ENCODE peak calls at places on chromosomes 16 and 17, in ten cellular contexts. One of them, this sample, is unnamed.

GRCh38 chr17:71361691-71362450 is 758.9 kb upstream of the SOX9 start:
- DNase-seq in SK-MEL-5: no peak
- DNase-seq in left cardiac atrium: no peak
- DNase-seq in IMR-90: peak
- DNase-seq in effector CD4-positive, alpha-beta T cell: no peak
- DNase-seq in Right ventricle myocardium superior: no peak
- DNase-seq in substantia nigra: no peak
- DNase-seq in mucosa of descending colon: no peak
- DNase-seq in K562: no peak
- DNase-seq in stomach: no peak
- DNase-seq in this sample: no peak

GRCh38 chr16:11079657-11080187 is 135.4 kb downstream of the CLEC16A start:
- DNase-seq in mucosa of descending colon: no peak
- DNase-seq in SK-MEL-5: no peak
- DNase-seq in effector CD4-positive, alpha-beta T cell: no peak
- DNase-seq in left cardiac atrium: no peak
- DNase-seq in substantia nigra: no peak
- DNase-seq in Right ventricle myocardium superior: no peak
- DNase-seq in K562: no peak
- DNase-seq in stomach: no peak
- DNase-seq in IMR-90: peak
- DNase-seq in this sample: no peak

GRCh38 chr17:78238823-78239488 is 7.5 kb downstream of the TMEM235 start:
- DNase-seq in K562: peak
- DNase-seq in stomach: no peak
- DNase-seq in left cardiac atrium: no peak
- DNase-seq in mucosa of descending colon: no peak
- DNase-seq in IMR-90: no peak
- DNase-seq in effector CD4-positive, alpha-beta T cell: no peak
- DNase-seq in SK-MEL-5: no peak
- DNase-seq in substantia nigra: no peak
- DNase-seq in Right ventricle myocardium superior: no peak
- DNase-seq in this sample: no peak

GRCh38 chr16:56108724-56109123 is 82.6 kb upstream of the GNAO1 start:
- DNase-seq in Right ventricle myocardium superior: no peak
- DNase-seq in SK-MEL-5: no peak
- DNase-seq in substantia nigra: no peak
- DNase-seq in mucosa of descending colon: no peak
- DNase-seq in stomach: no peak
- DNase-seq in K562: no peak
- DNase-seq in effector CD4-positive, alpha-beta T cell: no peak
- DNase-seq in IMR-90: no peak
- DNase-seq in left cardiac atrium: no peak
- DNase-seq in this sample: no peak

GRCh38 chr17:19549746-19550623 is 16.3 kb downstream of the SLC47A1 start:
- DNase-seq in Right ventricle myocardium superior: no peak
- DNase-seq in left cardiac atrium: no peak
- DNase-seq in stomach: no peak
- DNase-seq in effector CD4-positive, alpha-beta T cell: no peak
- DNase-seq in K562: no peak
- DNase-seq in IMR-90: no peak
- DNase-seq in mucosa of descending colon: no peak
- DNase-seq in substantia nigra: no peak
- DNase-seq in SK-MEL-5: no peak
- DNase-seq in this sample: no peak

GRCh38 chr17:35313875-35314409 is 59.5 kb downstream of the SLFN11 start:
- DNase-seq in stomach: no peak
- DNase-seq in K562: no peak
- DNase-seq in left cardiac atrium: peak
- DNase-seq in SK-MEL-5: no peak
- DNase-seq in mucosa of descending colon: peak
- DNase-seq in effector CD4-positive, alpha-beta T cell: peak
- DNase-seq in substantia nigra: no peak
- DNase-seq in Right ventricle myocardium superior: peak
- DNase-seq in IMR-90: no peak
- DNase-seq in this sample: no peak

GRCh38 chr17:56679148-56679766 is 85.8 kb downstream of the NOG start:
- DNase-seq in effector CD4-positive, alpha-beta T cell: no peak
- DNase-seq in mucosa of descending colon: no peak
- DNase-seq in Right ventricle myocardium superior: no peak
- DNase-seq in IMR-90: peak
- DNase-seq in K562: peak
- DNase-seq in stomach: no peak
- DNase-seq in SK-MEL-5: peak
- DNase-seq in left cardiac atrium: no peak
- DNase-seq in substantia nigra: no peak
- DNase-seq in this sample: no peak

GRCh38 chr17:20944014-20944905 is 98.6 kb downstream of the USP22 start:
- DNase-seq in mucosa of descending colon: peak
- DNase-seq in Right ventricle myocardium superior: no peak
- DNase-seq in stomach: peak
- DNase-seq in left cardiac atrium: no peak
- DNase-seq in substantia nigra: no peak
- DNase-seq in K562: peak
- DNase-seq in SK-MEL-5: peak
- DNase-seq in IMR-90: no peak
- DNase-seq in effector CD4-positive, alpha-beta T cell: no peak
- DNase-seq in this sample: peak

GRCh38 chr16:84043486-84044107 is 1.0 kb upstream of the SLC38A8 start:
- DNase-seq in IMR-90: peak
- DNase-seq in substantia nigra: no peak
- DNase-seq in effector CD4-positive, alpha-beta T cell: no peak
- DNase-seq in mucosa of descending colon: no peak
- DNase-seq in SK-MEL-5: no peak
- DNase-seq in stomach: no peak
- DNase-seq in Right ventricle myocardium superior: no peak
- DNase-seq in K562: peak
- DNase-seq in left cardiac atrium: no peak
- DNase-seq in this sample: no peak

GRCh38 chr16:27365142-27366089 is 36.6 kb upstream of the IL21R start:
- DNase-seq in mucosa of descending colon: no peak
- DNase-seq in substantia nigra: no peak
- DNase-seq in stomach: no peak
- DNase-seq in SK-MEL-5: no peak
- DNase-seq in IMR-90: peak
- DNase-seq in effector CD4-positive, alpha-beta T cell: no peak
- DNase-seq in K562: no peak
- DNase-seq in left cardiac atrium: no peak
- DNase-seq in Right ventricle myocardium superior: no peak
- DNase-seq in this sample: no peak

GRCh38 chr17:52148969-52149351 is 9.6 kb downstream of the CA10 start:
- DNase-seq in effector CD4-positive, alpha-beta T cell: no peak
- DNase-seq in IMR-90: no peak
- DNase-seq in substantia nigra: no peak
- DNase-seq in mucosa of descending colon: no peak
- DNase-seq in K562: no peak
- DNase-seq in Right ventricle myocardium superior: no peak
- DNase-seq in left cardiac atrium: no peak
- DNase-seq in stomach: no peak
- DNase-seq in SK-MEL-5: no peak
- DNase-seq in this sample: no peak

GRCh38 chr16:67719778-67720144 is 645 bp upstream of the GFOD2 start:
- DNase-seq in K562: peak
- DNase-seq in left cardiac atrium: peak
- DNase-seq in Right ventricle myocardium superior: no peak
- DNase-seq in mucosa of descending colon: peak
- DNase-seq in stomach: no peak
- DNase-seq in substantia nigra: no peak
- DNase-seq in effector CD4-positive, alpha-beta T cell: no peak
- DNase-seq in IMR-90: peak
- DNase-seq in SK-MEL-5: peak
- DNase-seq in this sample: no peak

GRCh38 chr17:46862949-46863348 is 11.6 kb downstream of the WNT9B start:
- DNase-seq in substantia nigra: no peak
- DNase-seq in effector CD4-positive, alpha-beta T cell: no peak
- DNase-seq in IMR-90: no peak
- DNase-seq in SK-MEL-5: peak
- DNase-seq in stomach: no peak
- DNase-seq in Right ventricle myocardium superior: no peak
- DNase-seq in mucosa of descending colon: no peak
- DNase-seq in K562: peak
- DNase-seq in left cardiac atrium: peak
- DNase-seq in this sample: no peak

GRCh38 chr16:67936876-67937605 is 391 bp upstream of the PSMB10 start:
- DNase-seq in IMR-90: no peak
- DNase-seq in K562: peak
- DNase-seq in substantia nigra: no peak
- DNase-seq in left cardiac atrium: no peak
- DNase-seq in effector CD4-positive, alpha-beta T cell: peak
- DNase-seq in SK-MEL-5: no peak
- DNase-seq in mucosa of descending colon: no peak
- DNase-seq in stomach: peak
- DNase-seq in Right ventricle myocardium superior: no peak
- DNase-seq in this sample: peak

GRCh38 chr16:88505405-88506082 is 52.5 kb downstream of the ZFPM1 start:
- DNase-seq in Right ventricle myocardium superior: peak
- DNase-seq in K562: no peak
- DNase-seq in IMR-90: no peak
- DNase-seq in mucosa of descending colon: peak
- DNase-seq in left cardiac atrium: peak
- DNase-seq in substantia nigra: no peak
- DNase-seq in effector CD4-positive, alpha-beta T cell: peak
- DNase-seq in stomach: peak
- DNase-seq in SK-MEL-5: peak
- DNase-seq in this sample: peak